ENCODE peak calls at places on chromosome 1, in eight cellular contexts. One of them, this sample, is unnamed.
A peak's percentile ranks its signal among the peaks of the same experiment; 100 is the strongest.

GRCh38 chr1:171251042-171251740 is 2.9 kb downstream of the FMO1 start:
- DNase-seq in SJSA1: no peak
- DNase-seq in HTR-8/SVneo: no peak
- DNase-seq in occipital lobe: no peak
- DNase-seq in GM23338: peak; percentile 72
- DNase-seq in lower lobe of right lung: no peak
- DNase-seq in Calu3: peak; percentile 15
- DNase-seq in NT2/D1: no peak
- DNase-seq in this sample: peak; percentile 33

GRCh38 chr1:119477710-119478109 is 29.3 kb upstream of the HSD3B1 start:
- DNase-seq in SJSA1: no peak
- DNase-seq in Calu3: no peak
- DNase-seq in GM23338: peak; percentile 19
- DNase-seq in lower lobe of right lung: no peak
- DNase-seq in occipital lobe: no peak
- DNase-seq in HTR-8/SVneo: no peak
- DNase-seq in NT2/D1: no peak
- DNase-seq in this sample: no peak

GRCh38 chr1:234408757-234409156 is 35.5 kb downstream of the COA6 start:
- DNase-seq in NT2/D1: no peak
- DNase-seq in lower lobe of right lung: no peak
- DNase-seq in SJSA1: no peak
- DNase-seq in Calu3: no peak
- DNase-seq in occipital lobe: no peak
- DNase-seq in HTR-8/SVneo: no peak
- DNase-seq in GM23338: no peak
- DNase-seq in this sample: no peak

GRCh38 chr1:23801876-23802275 is 1.3 kb upstream of the GALE start:
- DNase-seq in GM23338: peak; percentile 28
- DNase-seq in NT2/D1: no peak
- DNase-seq in SJSA1: no peak
- DNase-seq in HTR-8/SVneo: no peak
- DNase-seq in occipital lobe: no peak
- DNase-seq in lower lobe of right lung: no peak
- DNase-seq in Calu3: no peak
- DNase-seq in this sample: no peak

GRCh38 chr1:156497078-156497742 is 3.4 kb downstream of the MEF2D start:
- DNase-seq in SJSA1: no peak
- DNase-seq in HTR-8/SVneo: no peak
- DNase-seq in occipital lobe: no peak
- DNase-seq in NT2/D1: no peak
- DNase-seq in Calu3: no peak
- DNase-seq in lower lobe of right lung: no peak
- DNase-seq in GM23338: no peak
- DNase-seq in this sample: no peak

GRCh38 chr1:32266926-32267645 is 16.0 kb downstream of the LCK start:
- DNase-seq in GM23338: no peak
- DNase-seq in NT2/D1: no peak
- DNase-seq in lower lobe of right lung: no peak
- DNase-seq in Calu3: no peak
- DNase-seq in occipital lobe: no peak
- DNase-seq in HTR-8/SVneo: no peak
- DNase-seq in SJSA1: peak; percentile 72
- DNase-seq in this sample: no peak

GRCh38 chr1:164602480-164603093 is 43.6 kb downstream of the PBX1 start:
- DNase-seq in NT2/D1: peak; percentile 76
- DNase-seq in GM23338: peak; percentile 93
- DNase-seq in HTR-8/SVneo: peak; percentile 30
- DNase-seq in occipital lobe: no peak
- DNase-seq in Calu3: peak; percentile 41
- DNase-seq in lower lobe of right lung: peak; percentile 71
- DNase-seq in SJSA1: no peak
- DNase-seq in this sample: peak; percentile 59

GRCh38 chr1:37726746-37727145 is 34.4 kb downstream of the CDCA8 start:
- DNase-seq in GM23338: no peak
- DNase-seq in NT2/D1: no peak
- DNase-seq in lower lobe of right lung: no peak
- DNase-seq in SJSA1: no peak
- DNase-seq in Calu3: no peak
- DNase-seq in occipital lobe: no peak
- DNase-seq in HTR-8/SVneo: no peak
- DNase-seq in this sample: no peak

GRCh38 chr1:221923921-221924598 is 182.2 kb upstream of the DUSP10 start:
- DNase-seq in occipital lobe: no peak
- DNase-seq in GM23338: no peak
- DNase-seq in Calu3: no peak
- DNase-seq in HTR-8/SVneo: no peak
- DNase-seq in NT2/D1: no peak
- DNase-seq in SJSA1: no peak
- DNase-seq in lower lobe of right lung: no peak
- DNase-seq in this sample: no peak

GRCh38 chr1:2143814-2144500 is 50.6 kb downstream of the FAAP20 start:
- DNase-seq in lower lobe of right lung: peak; percentile 43
- DNase-seq in GM23338: no peak
- DNase-seq in SJSA1: no peak
- DNase-seq in HTR-8/SVneo: no peak
- DNase-seq in occipital lobe: no peak
- DNase-seq in NT2/D1: no peak
- DNase-seq in Calu3: no peak
- DNase-seq in this sample: no peak

GRCh38 chr1:244757091-244757939 is 78.1 kb upstream of the COX20 start:
- DNase-seq in lower lobe of right lung: no peak
- DNase-seq in NT2/D1: no peak
- DNase-seq in SJSA1: no peak
- DNase-seq in HTR-8/SVneo: no peak
- DNase-seq in GM23338: no peak
- DNase-seq in Calu3: no peak
- DNase-seq in occipital lobe: no peak
- DNase-seq in this sample: no peak

GRCh38 chr1:29394521-29394921 is 158.2 kb downstream of the PTPRU start:
- DNase-seq in occipital lobe: no peak
- DNase-seq in SJSA1: peak; percentile 33
- DNase-seq in HTR-8/SVneo: no peak
- DNase-seq in NT2/D1: no peak
- DNase-seq in lower lobe of right lung: no peak
- DNase-seq in GM23338: no peak
- DNase-seq in Calu3: no peak
- DNase-seq in this sample: no peak

GRCh38 chr1:167221126-167221803 is 579 bp downstream of the POU2F1 start:
- DNase-seq in lower lobe of right lung: no peak
- DNase-seq in HTR-8/SVneo: no peak
- DNase-seq in SJSA1: no peak
- DNase-seq in NT2/D1: no peak
- DNase-seq in Calu3: peak; percentile 50
- DNase-seq in occipital lobe: no peak
- DNase-seq in GM23338: peak; percentile 72
- DNase-seq in this sample: peak; percentile 37

GRCh38 chr1:10803971-10804820 is 7.8 kb upstream of the CASZ1 start:
- DNase-seq in NT2/D1: no peak
- DNase-seq in GM23338: no peak
- DNase-seq in HTR-8/SVneo: no peak
- DNase-seq in Calu3: peak; percentile 65
- DNase-seq in occipital lobe: no peak
- DNase-seq in SJSA1: no peak
- DNase-seq in lower lobe of right lung: peak; percentile 78
- DNase-seq in this sample: no peak

GRCh38 chr1:160070243-160071163 is 543 bp upstream of the KCNJ10 start:
- DNase-seq in GM23338: peak; percentile 94
- DNase-seq in HTR-8/SVneo: peak; percentile 78
- DNase-seq in Calu3: peak; percentile 82
- DNase-seq in occipital lobe: peak; percentile 91
- DNase-seq in lower lobe of right lung: peak; percentile 87
- DNase-seq in NT2/D1: peak; percentile 74
- DNase-seq in SJSA1: peak; percentile 71
- DNase-seq in this sample: peak; percentile 72

GRCh38 chr1:29650476-29650875 is 414.2 kb downstream of the PTPRU start:
- DNase-seq in HTR-8/SVneo: no peak
- DNase-seq in NT2/D1: no peak
- DNase-seq in Calu3: no peak
- DNase-seq in SJSA1: peak; percentile 27
- DNase-seq in occipital lobe: no peak
- DNase-seq in GM23338: no peak
- DNase-seq in lower lobe of right lung: no peak
- DNase-seq in this sample: no peak

GRCh38 chr1:42935313-42935624 is 23.4 kb downstream of the SLC2A1 start:
- DNase-seq in SJSA1: no peak
- DNase-seq in GM23338: no peak
- DNase-seq in occipital lobe: no peak
- DNase-seq in NT2/D1: no peak
- DNase-seq in Calu3: no peak
- DNase-seq in lower lobe of right lung: peak; percentile 69
- DNase-seq in HTR-8/SVneo: no peak
- DNase-seq in this sample: no peak

GRCh38 chr1:225897595-225898514 is 8.9 kb upstream of the LEFTY1 start:
- DNase-seq in NT2/D1: no peak
- DNase-seq in GM23338: no peak
- DNase-seq in HTR-8/SVneo: no peak
- DNase-seq in Calu3: no peak
- DNase-seq in SJSA1: no peak
- DNase-seq in occipital lobe: no peak
- DNase-seq in lower lobe of right lung: no peak
- DNase-seq in this sample: no peak